ENCODE peak calls at places on chromosomes 11 and 22, in nine cellular contexts. One of them, this sample, is unnamed.

GRCh38 chr11:62352355-62353336 is 15.4 kb downstream of the ASRGL1 start:
- DNase-seq in left cardiac atrium: no peak
- DNase-seq in H4: no peak
- DNase-seq in NCI-H82: no peak
- DNase-seq in iPS-NIHi11: no peak
- DNase-seq in NCI-H1092: no peak
- DNase-seq in stimulated activated CD8-positive, alpha-beta memory T cell treated with anti-CD3 and anti-CD28 coated beads, Interleukin-4, amount 100 ng/mL, for 1 hour: no peak
- DNase-seq in GM13976: peak
- DNase-seq in PC-3: peak
- DNase-seq in this sample: peak

GRCh38 chr22:19776433-19777031 is 16.0 kb downstream of the TBX1 start:
- DNase-seq in left cardiac atrium: no peak
- DNase-seq in H4: no peak
- DNase-seq in NCI-H82: peak
- DNase-seq in iPS-NIHi11: no peak
- DNase-seq in NCI-H1092: no peak
- DNase-seq in stimulated activated CD8-positive, alpha-beta memory T cell treated with anti-CD3 and anti-CD28 coated beads, Interleukin-4, amount 100 ng/mL, for 1 hour: no peak
- DNase-seq in GM13976: no peak
- DNase-seq in PC-3: no peak
- DNase-seq in this sample: no peak

GRCh38 chr22:44862981-44863860 is 110.8 kb downstream of the ARHGAP8 start:
- DNase-seq in left cardiac atrium: no peak
- DNase-seq in H4: no peak
- DNase-seq in NCI-H82: peak
- DNase-seq in iPS-NIHi11: peak
- DNase-seq in NCI-H1092: no peak
- DNase-seq in stimulated activated CD8-positive, alpha-beta memory T cell treated with anti-CD3 and anti-CD28 coated beads, Interleukin-4, amount 100 ng/mL, for 1 hour: no peak
- DNase-seq in GM13976: no peak
- DNase-seq in PC-3: no peak
- DNase-seq in this sample: peak

GRCh38 chr11:99098751-99099150 is 78.0 kb downstream of the CNTN5 start:
- DNase-seq in left cardiac atrium: no peak
- DNase-seq in H4: no peak
- DNase-seq in NCI-H82: peak
- DNase-seq in iPS-NIHi11: no peak
- DNase-seq in NCI-H1092: no peak
- DNase-seq in stimulated activated CD8-positive, alpha-beta memory T cell treated with anti-CD3 and anti-CD28 coated beads, Interleukin-4, amount 100 ng/mL, for 1 hour: no peak
- DNase-seq in GM13976: peak
- DNase-seq in PC-3: no peak
- DNase-seq in this sample: peak

GRCh38 chr11:125370561-125371389 is 125.3 kb downstream of the FEZ1 start:
- DNase-seq in left cardiac atrium: no peak
- DNase-seq in H4: no peak
- DNase-seq in NCI-H82: peak
- DNase-seq in iPS-NIHi11: no peak
- DNase-seq in NCI-H1092: no peak
- DNase-seq in stimulated activated CD8-positive, alpha-beta memory T cell treated with anti-CD3 and anti-CD28 coated beads, Interleukin-4, amount 100 ng/mL, for 1 hour: no peak
- DNase-seq in GM13976: no peak
- DNase-seq in PC-3: no peak
- DNase-seq in this sample: no peak

GRCh38 chr11:44535201-44535980 is 30.1 kb upstream of the CD82 start:
- DNase-seq in left cardiac atrium: no peak
- DNase-seq in H4: no peak
- DNase-seq in NCI-H82: peak
- DNase-seq in iPS-NIHi11: no peak
- DNase-seq in NCI-H1092: no peak
- DNase-seq in stimulated activated CD8-positive, alpha-beta memory T cell treated with anti-CD3 and anti-CD28 coated beads, Interleukin-4, amount 100 ng/mL, for 1 hour: no peak
- DNase-seq in GM13976: no peak
- DNase-seq in PC-3: no peak
- DNase-seq in this sample: no peak

GRCh38 chr22:39244073-39244495 is 698 bp downstream of the PDGFB start:
- DNase-seq in left cardiac atrium: no peak
- DNase-seq in H4: no peak
- DNase-seq in NCI-H82: no peak
- DNase-seq in iPS-NIHi11: no peak
- DNase-seq in NCI-H1092: no peak
- DNase-seq in stimulated activated CD8-positive, alpha-beta memory T cell treated with anti-CD3 and anti-CD28 coated beads, Interleukin-4, amount 100 ng/mL, for 1 hour: no peak
- DNase-seq in GM13976: no peak
- DNase-seq in PC-3: no peak
- DNase-seq in this sample: no peak

GRCh38 chr11:34647131-34647530 is 26.2 kb downstream of the EHF start:
- DNase-seq in left cardiac atrium: no peak
- DNase-seq in H4: no peak
- DNase-seq in NCI-H82: no peak
- DNase-seq in iPS-NIHi11: no peak
- DNase-seq in NCI-H1092: no peak
- DNase-seq in stimulated activated CD8-positive, alpha-beta memory T cell treated with anti-CD3 and anti-CD28 coated beads, Interleukin-4, amount 100 ng/mL, for 1 hour: no peak
- DNase-seq in GM13976: no peak
- DNase-seq in PC-3: no peak
- DNase-seq in this sample: no peak

GRCh38 chr11:47204633-47204989 is 10.2 kb upstream of the DDB2 start:
- DNase-seq in left cardiac atrium: no peak
- DNase-seq in H4: no peak
- DNase-seq in NCI-H82: no peak
- DNase-seq in iPS-NIHi11: peak
- DNase-seq in NCI-H1092: no peak
- DNase-seq in stimulated activated CD8-positive, alpha-beta memory T cell treated with anti-CD3 and anti-CD28 coated beads, Interleukin-4, amount 100 ng/mL, for 1 hour: no peak
- DNase-seq in GM13976: no peak
- DNase-seq in PC-3: peak
- DNase-seq in this sample: no peak

GRCh38 chr11:13052130-13052541 is 43.0 kb downstream of the RASSF10 start:
- DNase-seq in left cardiac atrium: no peak
- DNase-seq in H4: no peak
- DNase-seq in NCI-H82: no peak
- DNase-seq in iPS-NIHi11: peak
- DNase-seq in NCI-H1092: no peak
- DNase-seq in stimulated activated CD8-positive, alpha-beta memory T cell treated with anti-CD3 and anti-CD28 coated beads, Interleukin-4, amount 100 ng/mL, for 1 hour: no peak
- DNase-seq in GM13976: no peak
- DNase-seq in PC-3: peak
- DNase-seq in this sample: peak

GRCh38 chr11:8250981-8251620 is 12.6 kb downstream of the LMO1 start:
- DNase-seq in left cardiac atrium: no peak
- DNase-seq in H4: no peak
- DNase-seq in NCI-H82: no peak
- DNase-seq in iPS-NIHi11: no peak
- DNase-seq in NCI-H1092: no peak
- DNase-seq in stimulated activated CD8-positive, alpha-beta memory T cell treated with anti-CD3 and anti-CD28 coated beads, Interleukin-4, amount 100 ng/mL, for 1 hour: no peak
- DNase-seq in GM13976: no peak
- DNase-seq in PC-3: no peak
- DNase-seq in this sample: no peak

GRCh38 chr11:6927030-6927617 is 898 bp downstream of the ZNF215 start:
- DNase-seq in left cardiac atrium: no peak
- DNase-seq in H4: no peak
- DNase-seq in NCI-H82: peak
- DNase-seq in iPS-NIHi11: no peak
- DNase-seq in NCI-H1092: no peak
- DNase-seq in stimulated activated CD8-positive, alpha-beta memory T cell treated with anti-CD3 and anti-CD28 coated beads, Interleukin-4, amount 100 ng/mL, for 1 hour: no peak
- DNase-seq in GM13976: peak
- DNase-seq in PC-3: no peak
- DNase-seq in this sample: peak

GRCh38 chr11:31958086-31958735 is 132.7 kb upstream of the RCN1 start:
- DNase-seq in left cardiac atrium: peak
- DNase-seq in H4: peak
- DNase-seq in NCI-H82: peak
- DNase-seq in iPS-NIHi11: peak
- DNase-seq in NCI-H1092: no peak
- DNase-seq in stimulated activated CD8-positive, alpha-beta memory T cell treated with anti-CD3 and anti-CD28 coated beads, Interleukin-4, amount 100 ng/mL, for 1 hour: peak
- DNase-seq in GM13976: peak
- DNase-seq in PC-3: peak
- DNase-seq in this sample: peak

GRCh38 chr11:70662691-70663098 is 264.4 kb downstream of the CTTN start:
- DNase-seq in left cardiac atrium: no peak
- DNase-seq in H4: no peak
- DNase-seq in NCI-H82: no peak
- DNase-seq in iPS-NIHi11: peak
- DNase-seq in NCI-H1092: no peak
- DNase-seq in stimulated activated CD8-positive, alpha-beta memory T cell treated with anti-CD3 and anti-CD28 coated beads, Interleukin-4, amount 100 ng/mL, for 1 hour: no peak
- DNase-seq in GM13976: no peak
- DNase-seq in PC-3: no peak
- DNase-seq in this sample: no peak

GRCh38 chr11:14320020-14320419 is 39.0 kb downstream of the RRAS2 start:
- DNase-seq in left cardiac atrium: no peak
- DNase-seq in H4: peak
- DNase-seq in NCI-H82: no peak
- DNase-seq in iPS-NIHi11: no peak
- DNase-seq in NCI-H1092: no peak
- DNase-seq in stimulated activated CD8-positive, alpha-beta memory T cell treated with anti-CD3 and anti-CD28 coated beads, Interleukin-4, amount 100 ng/mL, for 1 hour: no peak
- DNase-seq in GM13976: no peak
- DNase-seq in PC-3: no peak
- DNase-seq in this sample: peak

GRCh38 chr11:111937461-111937769 is 272 bp downstream of the DIXDC1 start:
- DNase-seq in left cardiac atrium: no peak
- DNase-seq in H4: no peak
- DNase-seq in NCI-H82: no peak
- DNase-seq in iPS-NIHi11: no peak
- DNase-seq in NCI-H1092: no peak
- DNase-seq in stimulated activated CD8-positive, alpha-beta memory T cell treated with anti-CD3 and anti-CD28 coated beads, Interleukin-4, amount 100 ng/mL, for 1 hour: no peak
- DNase-seq in GM13976: no peak
- DNase-seq in PC-3: no peak
- DNase-seq in this sample: no peak

GRCh38 chr11:94858012-94858705 is 90.0 kb downstream of the AMOTL1 start:
- DNase-seq in left cardiac atrium: no peak
- DNase-seq in H4: no peak
- DNase-seq in NCI-H82: peak
- DNase-seq in iPS-NIHi11: no peak
- DNase-seq in NCI-H1092: no peak
- DNase-seq in stimulated activated CD8-positive, alpha-beta memory T cell treated with anti-CD3 and anti-CD28 coated beads, Interleukin-4, amount 100 ng/mL, for 1 hour: no peak
- DNase-seq in GM13976: no peak
- DNase-seq in PC-3: no peak
- DNase-seq in this sample: no peak

GRCh38 chr11:5666396-5666780 is 18.5 kb downstream of the TRIM5 start:
- DNase-seq in left cardiac atrium: no peak
- DNase-seq in H4: no peak
- DNase-seq in NCI-H82: no peak
- DNase-seq in iPS-NIHi11: peak
- DNase-seq in NCI-H1092: no peak
- DNase-seq in stimulated activated CD8-positive, alpha-beta memory T cell treated with anti-CD3 and anti-CD28 coated beads, Interleukin-4, amount 100 ng/mL, for 1 hour: no peak
- DNase-seq in GM13976: no peak
- DNase-seq in PC-3: no peak
- DNase-seq in this sample: no peak

GRCh38 chr22:50267591-50268390 is 2.4 kb downstream of the MAPK11 start:
- DNase-seq in left cardiac atrium: peak
- DNase-seq in H4: no peak
- DNase-seq in NCI-H82: no peak
- DNase-seq in iPS-NIHi11: peak
- DNase-seq in NCI-H1092: no peak
- DNase-seq in stimulated activated CD8-positive, alpha-beta memory T cell treated with anti-CD3 and anti-CD28 coated beads, Interleukin-4, amount 100 ng/mL, for 1 hour: no peak
- DNase-seq in GM13976: peak
- DNase-seq in PC-3: no peak
- DNase-seq in this sample: peak

GRCh38 chr11:110712643-110713468 is 619 bp upstream of the ARHGAP20 start:
- DNase-seq in left cardiac atrium: peak
- DNase-seq in H4: no peak
- DNase-seq in NCI-H82: peak
- DNase-seq in iPS-NIHi11: peak
- DNase-seq in NCI-H1092: peak
- DNase-seq in stimulated activated CD8-positive, alpha-beta memory T cell treated with anti-CD3 and anti-CD28 coated beads, Interleukin-4, amount 100 ng/mL, for 1 hour: no peak
- DNase-seq in GM13976: no peak
- DNase-seq in PC-3: no peak
- DNase-seq in this sample: no peak

This sample was measured in GM12865.